ENCODE peak calls at places on chromosomes 5 and 9, in five cellular contexts. W is prostate gland, F is HL-60, Z is transverse colon, M is K562. O is an unnamed sample.

GRCh38 chr5:53392073-53392472 is 88.4 kb upstream of the FST start:
- DNase-seq in W (no peak), M (no peak), Z (no peak), F (no peak), O (no peak)

GRCh38 chr9:126587187-126588185 is 26.2 kb upstream of the LMX1B start:
- DNase-seq in W (no peak), Z (no peak), F (no peak), M (no peak), O (no peak)

GRCh38 chr5:141747152-141747640 is 65.2 kb upstream of the ARAP3 start:
- DNase-seq in M (peak; percentile 25), F (no peak), Z (peak; percentile 51), W (peak; percentile 56), O (no peak)

GRCh38 chr9:34553511-34554021 is 30.8 kb upstream of the ENHO start:
- DNase-seq in Z (no peak), W (no peak), M (no peak), F (no peak), O (no peak)

GRCh38 chr5:87751801-87752200 is 339.1 kb upstream of the CCNH start:
- DNase-seq in M (no peak), W (no peak), Z (no peak), F (no peak), O (no peak)

GRCh38 chr5:150616506-150616905 is 24.0 kb upstream of the SYNPO start:
- DNase-seq in F (no peak), W (no peak), Z (no peak), M (no peak), O (no peak)

GRCh38 chr5:103573411-103573810 is 10.8 kb upstream of the NUDT12 start:
- DNase-seq in M (no peak), Z (no peak), W (no peak), F (no peak), O (no peak)

GRCh38 chr9:123438321-123438720 is 82.3 kb downstream of the CRB2 start:
- DNase-seq in F (no peak), W (no peak), Z (no peak), M (no peak), O (no peak)

GRCh38 chr5:8229551-8229950 is 360.6 kb downstream of the MTRR start:
- DNase-seq in Z (no peak), W (no peak), F (no peak), M (no peak), O (peak; percentile 90)

GRCh38 chr5:6900828-6901227 is 187.6 kb downstream of the TENT4A start:
- DNase-seq in W (no peak), F (no peak), M (no peak), Z (no peak), O (no peak)
- TF ChIP-seq POLR2AphosphoS5 in W (no peak), F (no peak), M (no peak), Z (no peak), O (no peak)

GRCh38 chr9:137787786-137788505 is 89.6 kb upstream of the CACNA1B start:
- DNase-seq in W (no peak), Z (no peak), M (no peak), F (no peak), O (no peak)

GRCh38 chr9:137786511-137786920 is 91.1 kb upstream of the CACNA1B start:
- DNase-seq in F (no peak), W (no peak), Z (no peak), M (no peak), O (no peak)

GRCh38 chr9:137788561-137789294 is 88.9 kb upstream of the CACNA1B start:
- DNase-seq in W (no peak), F (no peak), Z (peak; percentile 91), M (no peak), O (no peak)

GRCh38 chr9:137785704-137786161 is 91.8 kb upstream of the CACNA1B start:
- DNase-seq in Z (no peak), M (no peak), W (no peak), F (no peak), O (no peak)

DNA sequence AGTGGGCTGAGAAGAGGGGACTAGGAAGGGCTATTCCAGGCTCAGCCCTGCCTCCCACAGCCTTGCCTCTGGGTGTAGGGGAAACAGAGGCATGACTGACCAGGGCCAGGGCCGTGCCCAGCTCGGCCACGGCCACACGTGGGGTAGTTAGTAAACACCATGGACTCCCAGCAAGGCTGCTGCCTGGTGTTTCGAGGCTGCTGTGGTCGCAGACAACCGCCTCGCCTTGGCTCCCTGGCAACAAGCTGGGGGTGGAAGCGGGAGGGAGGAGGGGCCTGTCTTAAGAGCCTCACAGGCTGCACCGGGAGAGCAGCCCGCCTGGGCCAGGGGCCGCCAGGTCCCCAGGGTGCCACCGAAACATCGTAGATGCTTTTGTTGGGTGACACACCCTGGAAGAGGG is 90.2 kb upstream of the CACNA1B start:
- DNase-seq in M (no peak), Z (no peak), W (no peak), F (no peak), O (no peak)
- H3K27me3 ChIP-seq in M (no peaks in the 10 kb centered on the region), Z (no peaks in the 10 kb centered on the region), W (no peaks in the 10 kb centered on the region), F (no peaks in the 10 kb centered on the region), O (no peaks in the 10 kb centered on the region)

GRCh38 chr5:147397616-147398015 is 112.3 kb downstream of the DPYSL3 start:
- DNase-seq in F (no peak), M (peak; percentile 6), Z (no peak), W (no peak), O (peak; percentile 60)
- TF ChIP-seq POLR2AphosphoS5 in F (no peak), M (no peak), Z (no peak), W (no peak), O (peak; percentile 18)

GRCh38 chr5:159103086-159103485 is 3.4 kb upstream of the EBF1 start:
- DNase-seq in W (no peak), M (no peak), Z (no peak), F (no peak), O (no peak)
- H3K27me3 ChIP-seq in W (peaks cover 27% of the 10 kb centered on the region), M (peaks cover 15% of the 10 kb centered on the region), Z (peaks cover 98% of the 10 kb centered on the region), F (peaks cover 63% of the 10 kb centered on the region), O (peaks cover 96% of the 10 kb centered on the region)

GRCh38 chr5:177467436-177467835 is 6.0 kb downstream of the DBN1 start:
- DNase-seq in Z (no peak), W (no peak), F (no peak), M (no peak), O (no peak)
- TF ChIP-seq POLR2AphosphoS5 in Z (no peak), W (no peak), F (no peak), M (no peak), O (no peak)

GRCh38 chr5:100902406-100903035 is 561 bp downstream of the ST8SIA4 start:
- DNase-seq in M (peak; percentile 2), Z (no peak), F (no peak), W (no peak), O (no peak)
- H3K27me3 ChIP-seq in M (no peaks in the 10 kb centered on the region), Z (peaks cover 48% of the 10 kb centered on the region), F (no peaks in the 10 kb centered on the region), W (no peaks in the 10 kb centered on the region), O (peaks cover 7% of the 10 kb centered on the region)

DNA sequence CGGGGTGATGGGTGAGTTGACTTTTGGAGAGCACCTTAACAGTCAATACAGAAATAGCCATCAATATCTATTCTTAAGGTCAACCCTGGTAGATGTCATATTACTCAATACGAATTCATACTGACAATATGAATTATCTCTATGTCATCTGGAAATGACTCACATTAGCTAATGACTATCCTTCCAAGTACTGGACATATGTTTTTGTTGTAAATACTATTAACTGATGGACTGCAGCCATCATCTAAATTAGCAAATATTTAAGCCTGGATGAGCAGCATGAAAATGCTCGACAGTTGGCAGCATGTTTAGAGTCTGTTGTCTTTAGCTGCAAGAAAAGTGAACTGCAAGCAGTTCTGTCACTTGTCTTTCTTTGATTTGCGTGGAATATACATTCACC is 19.6 kb upstream of the ISOC1 start:
- DNase-seq in Z (no peak), W (no peak), F (no peak), M (no peak), O (no peak)
- TF ChIP-seq POLR2AphosphoS5 in Z (no peak), W (no peak), F (no peak), M (no peak), O (no peak)

GRCh38 chr5:607541-608285 is 4.4 kb upstream of the CEP72 start:
- DNase-seq in Z (peak; percentile 31), M (no peak), W (no peak), F (peak; percentile 27), O (no peak)
- H3K27me3 ChIP-seq in Z (peaks cover 20% of the 10 kb centered on the region), M (peaks cover 36% of the 10 kb centered on the region), W (peaks cover 9% of the 10 kb centered on the region), F (no peaks in the 10 kb centered on the region), O (no peaks in the 10 kb centered on the region)